ENCODE peak calls at places on chromosomes 13 and 19, in four cellular contexts. E, K, R and X are unnamed samples. For H3K9me3, the result is how much of the 10 kb centered on the place peaks cover.

GRCh38 chr13:80113714-80114454 is 227.0 kb downstream of the SPRY2 start:
- DNase-seq in E (no peak), K (no peak), R (no peak), X (no peak)

GRCh38 chr19:10332158-10332964 is 968 bp downstream of the RAVER1 start:
- DNase-seq in E (no peak), K (no peak), R (no peak), X (no peak)

GRCh38 chr19:6678690-6679109 is 8.7 kb upstream of the TNFSF14 start:
- DNase-seq in E (no peak), K (no peak), R (no peak), X (no peak)

GRCh38 chr19:1251503-1252220 is 3.3 kb downstream of the MIDN start:
- DNase-seq in E (no peak), K (peak), R (peak), X (peak)

GRCh38 chr19:47531640-47532387 is 17.0 kb upstream of the NAPA start:
- DNase-seq in E (no peak), K (no peak), R (no peak), X (no peak)

GRCh38 chr19:16359074-16359473 is 34.4 kb downstream of the KLF2 start:
- DNase-seq in E (no peak), K (no peak), R (no peak), X (no peak)

GRCh38 chr19:38727306-38727867 is 16.9 kb downstream of the CAPN12 start:
- DNase-seq in E (no peak), K (no peak), R (no peak), X (no peak)

GRCh38 chr13:73722120-73722519 is 412.1 kb downstream of the KLF12 start:
- DNase-seq in E (no peak), K (no peak), R (no peak), X (no peak)

GRCh38 chr13:111177081-111177711 is 62.1 kb downstream of the ARHGEF7 start:
- DNase-seq in E (peak), K (peak), R (peak), X (peak)

GRCh38 chr13:96650301-96650886 is 343.9 kb downstream of the OXGR1 start:
- DNase-seq in E (no peak), K (no peak), R (no peak), X (no peak)

GRCh38 chr13:95184317-95184716 is 116.9 kb downstream of the ABCC4 start:
- DNase-seq in E (no peak), K (no peak), R (no peak), X (no peak)

GRCh38 chr13:113437408-113438010 is 15.8 kb downstream of the ADPRHL1 start:
- DNase-seq in E (peak), K (no peak), R (no peak), X (no peak)

GRCh38 chr13:59103004-59103768 is 1060.5 kb downstream of the DIAPH3 start:
- DNase-seq in E (no peak), K (no peak), R (no peak), X (no peak)

GRCh38 chr19:5290336-5291262 is 50.0 kb downstream of the PTPRS start:
- DNase-seq in E (no peak), K (no peak), R (no peak), X (no peak)

GRCh38 chr19:18940791-18941627 is at the start of gene HOMER3:
- DNase-seq in E (peak), K (peak), R (peak), X (peak)

GRCh38 chr13:26061947-26062346 is 10.1 kb upstream of the SHISA2 start:
- DNase-seq in E (no peak), K (no peak), R (no peak), X (no peak)

GRCh38 chr19:4352701-4353121 is 9.3 kb downstream of the MPND start:
- DNase-seq in E (no peak), K (peak), R (no peak), X (peak)

GRCh38 chr19:42281175-42282035 is 12.4 kb downstream of the CIC start:
- DNase-seq in E (no peak), K (peak), R (peak), X (no peak)

GRCh38 chr13:27151798-27152599 is 19.6 kb downstream of the USP12 start:
- DNase-seq in E (no peak), K (no peak), R (no peak), X (no peak)

GRCh38 chr19:42466521-42467436 is 24.0 kb upstream of the CXCL17 start:
- DNase-seq in E (no peak), K (no peak), R (no peak), X (no peak)

GRCh38 chr13:36778083-36778671 is 40.8 kb upstream of the RFXAP start:
- DNase-seq in E (no peak), K (no peak), R (no peak), X (no peak)

GRCh38 chr19:31340059-31341025 is 8.9 kb downstream of the TSHZ3 start:
- DNase-seq in E (no peak), K (peak), R (no peak), X (peak)

GRCh38 chr19:38003427-38004099 is 96.6 kb downstream of the SIPA1L3 start:
- DNase-seq in E (peak), K (no peak), R (peak), X (no peak)

GRCh38 chr19:33302974-33303790 is 848 bp upstream of the CEBPA start:
- DNase-seq in E (peak), K (no peak), R (peak), X (no peak)

DNA sequence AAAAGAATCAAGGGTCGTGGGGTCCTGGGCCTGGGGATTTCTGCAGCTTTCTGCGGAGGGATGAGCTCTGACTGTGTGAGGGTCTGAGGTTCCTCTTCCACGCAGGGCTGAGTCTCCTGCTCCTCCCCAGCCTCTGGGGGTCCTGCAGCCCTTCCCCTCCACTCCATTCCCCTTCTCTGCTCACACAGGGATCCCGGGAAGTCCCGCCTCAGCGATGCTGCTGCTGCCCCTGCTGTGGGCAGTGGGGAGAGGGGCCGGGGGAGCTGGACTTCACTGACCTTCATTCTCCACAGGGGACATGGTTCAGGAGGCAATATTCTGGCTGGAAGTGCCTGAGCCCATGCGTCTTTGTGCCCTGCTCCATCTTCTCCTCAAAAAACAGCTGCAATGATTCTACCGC is 26.2 kb upstream of the CD33 start:
- DNase-seq in E (no peak), K (no peak), R (no peak), X (no peak)
- H3K4me3 ChIP-seq in E (no peak), K (no peak), R (no peak), X (no peak)

GRCh38 chr19:27580906-27581305 is 1632.0 kb downstream of the UQCRFS1 start:
- DNase-seq in E (no peak), K (no peak), R (no peak), X (no peak)
- H3K9me3 ChIP-seq in E (half or more), K (under half), R (half or more), X (under half)

GRCh38 chr19:49556412-49557398 is 23.7 kb downstream of the NOSIP start:
- DNase-seq in E (no peak), K (peak), R (no peak), X (peak)
- H3K4me3 ChIP-seq in E (peak), K (no peak), R (no peak), X (peak)

GRCh38 chr13:98512774-98513327 is 64.1 kb downstream of the STK24 start:
- DNase-seq in E (no peak), K (no peak), R (no peak), X (no peak)

GRCh38 chr13:98510156-98510509 is 66.8 kb downstream of the STK24 start:
- DNase-seq in E (no peak), K (no peak), R (no peak), X (no peak)

GRCh38 chr13:98509271-98510155 is 67.4 kb downstream of the STK24 start:
- DNase-seq in E (peak), K (peak), R (no peak), X (no peak)

GRCh38 chr13:98513837-98514236 is 63.1 kb downstream of the STK24 start:
- DNase-seq in E (no peak), K (no peak), R (no peak), X (no peak)

GRCh38 chr13:98511435-98511834 is 65.5 kb downstream of the STK24 start:
- DNase-seq in E (no peak), K (peak), R (no peak), X (no peak)
- H3K9me3 ChIP-seq in E (under half), K (under half), R (under half), X (under half)

DNA sequence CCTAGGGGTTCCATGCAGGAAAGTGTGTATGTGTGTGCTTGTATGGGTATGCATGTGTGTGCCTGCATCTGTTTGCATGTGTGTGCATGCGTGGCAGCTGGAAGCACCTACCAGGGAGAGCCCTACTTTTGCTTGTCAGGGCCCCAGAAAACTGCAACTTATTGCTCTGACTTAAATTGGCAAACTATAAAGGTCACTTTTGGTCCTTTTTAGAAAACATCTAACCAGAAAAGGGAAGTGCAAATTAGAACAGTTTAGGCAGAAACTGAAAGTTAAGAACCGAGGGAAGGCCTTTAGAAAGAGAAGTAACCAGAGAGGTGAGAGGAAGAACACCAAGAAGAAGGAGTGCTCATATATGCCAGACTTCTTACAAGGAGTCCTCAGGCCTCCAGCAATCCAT is 32.5 kb downstream of the DLEU7 start:
- DNase-seq in E (no peak), K (no peak), R (no peak), X (no peak)
- H3K4me3 ChIP-seq in E (no peak), K (no peak), R (no peak), X (no peak)